ENCODE peak calls at places on chromosomes 2 and 18, in seven cellular contexts. R, C, A, G, F, D and H are unnamed samples.

GRCh38 chr2:209495855-209496585 is 72.2 kb downstream of the MAP2 start:
- DNase-seq in R (no peak), C (peak), A (no peak), G (peak), F (peak), D (peak), H (peak)

GRCh38 chr2:147467441-147467840 is 377.4 kb upstream of the ACVR2A start:
- DNase-seq in R (no peak), C (no peak), A (no peak), G (no peak), F (no peak), D (no peak), H (no peak)

GRCh38 chr2:49174755-49175154 is 20.4 kb upstream of the FSHR start:
- DNase-seq in R (no peak), C (no peak), A (no peak), G (no peak), F (no peak), D (no peak), H (no peak)

GRCh38 chr2:208698114-208698513 is 291.5 kb downstream of the PTH2R start:
- DNase-seq in R (no peak), C (no peak), A (no peak), G (no peak), F (no peak), D (no peak), H (no peak)

GRCh38 chr18:48365965-48366364 is 43.2 kb downstream of the ZBTB7C start:
- DNase-seq in R (no peak), C (no peak), A (no peak), G (no peak), F (no peak), D (no peak), H (no peak)

GRCh38 chr2:199457147-199458016 is at the start of gene SATB2:
- DNase-seq in R (peak), C (peak), A (peak), G (peak), F (no peak), D (no peak), H (no peak)

GRCh38 chr2:18771212-18771611 is 181.8 kb upstream of the NT5C1B start:
- DNase-seq in R (no peak), C (no peak), A (no peak), G (no peak), F (no peak), D (no peak), H (no peak)

GRCh38 chr2:238321467-238321866 is 1.1 kb downstream of the TRAF3IP1 start:
- DNase-seq in R (no peak), C (no peak), A (no peak), G (no peak), F (no peak), D (no peak), H (no peak)

GRCh38 chr2:122210898-122211605 is 455.6 kb downstream of the TSN start:
- DNase-seq in R (no peak), C (no peak), A (no peak), G (no peak), F (no peak), D (no peak), H (no peak)

GRCh38 chr18:64233855-64234254 is 85.0 kb upstream of the LINC00305 start:
- DNase-seq in R (no peak), C (no peak), A (no peak), G (no peak), F (no peak), D (no peak), H (no peak)

GRCh38 chr2:186036862-186037449 is 298.4 kb downstream of the FSIP2 start:
- DNase-seq in R (no peak), C (no peak), A (no peak), G (no peak), F (no peak), D (no peak), H (no peak)

GRCh38 chr2:54422072-54422581 is 34.0 kb upstream of the SPTBN1 start:
- DNase-seq in R (no peak), C (no peak), A (peak), G (no peak), F (no peak), D (no peak), H (no peak)

GRCh38 chr2:162317910-162318279 is 589 bp downstream of the IFIH1 start:
- DNase-seq in R (no peak), C (peak), A (peak), G (peak), F (no peak), D (peak), H (no peak)

GRCh38 chr18:44818148-44818547 is 137.5 kb downstream of the SETBP1 start:
- DNase-seq in R (no peak), C (no peak), A (no peak), G (no peak), F (no peak), D (no peak), H (no peak)

GRCh38 chr18:77100751-77101355 is 31.7 kb downstream of the MBP start:
- DNase-seq in R (peak), C (peak), A (no peak), G (no peak), F (no peak), D (no peak), H (no peak)

GRCh38 chr2:156399950-156400703 is 36.1 kb upstream of the GPD2 start:
- DNase-seq in R (peak), C (peak), A (peak), G (peak), F (peak), D (peak), H (peak)

GRCh38 chr2:23249348-23249747 is 135.6 kb upstream of the KLHL29 start:
- DNase-seq in R (no peak), C (no peak), A (no peak), G (no peak), F (no peak), D (no peak), H (no peak)

GRCh38 chr2:208256192-208256782 is 1.4 kb upstream of the IDH1 start:
- DNase-seq in R (no peak), C (no peak), A (no peak), G (no peak), F (no peak), D (no peak), H (no peak)

GRCh38 chr18:80103231-80103630 is 5.8 kb upstream of the ADNP2 start:
- DNase-seq in R (no peak), C (no peak), A (no peak), G (peak), F (peak), D (no peak), H (no peak)

GRCh38 chr2:205585451-205586045 is 96.8 kb upstream of the NRP2 start:
- DNase-seq in R (no peak), C (no peak), A (no peak), G (no peak), F (no peak), D (no peak), H (no peak)

GRCh38 chr2:127313359-127313758 is 19.4 kb upstream of the ERCC3 start:
- DNase-seq in R (no peak), C (no peak), A (no peak), G (no peak), F (no peak), D (no peak), H (no peak)

GRCh38 chr18:35071819-35072247 is 30.6 kb downstream of the MAPRE2 start:
- DNase-seq in R (no peak), C (no peak), A (no peak), G (no peak), F (no peak), D (no peak), H (no peak)

GRCh38 chr2:85216051-85216431 is 82.8 kb downstream of the TCF7L1 start:
- DNase-seq in R (no peak), C (no peak), A (no peak), G (no peak), F (no peak), D (no peak), H (peak)

GRCh38 chr2:17558053-17558452 is 17.6 kb downstream of the VSNL1 start:
- DNase-seq in R (no peak), C (no peak), A (no peak), G (no peak), F (no peak), D (no peak), H (no peak)

GRCh38 chr2:177518754-177519153 is 126.2 kb downstream of the AGPS start:
- DNase-seq in R (no peak), C (no peak), A (no peak), G (no peak), F (no peak), D (no peak), H (no peak)

GRCh38 chr2:20223345-20224190 is 1.4 kb downstream of the SDC1 start:
- DNase-seq in R (peak), C (no peak), A (peak), G (peak), F (no peak), D (peak), H (no peak)

GRCh38 chr2:173874003-173874898 is 90.9 kb downstream of the SP3 start:
- DNase-seq in R (no peak), C (no peak), A (no peak), G (no peak), F (no peak), D (no peak), H (no peak)

GRCh38 chr2:172693529-172694185 is 42.0 kb upstream of the RAPGEF4 start:
- DNase-seq in R (no peak), C (no peak), A (no peak), G (peak), F (no peak), D (no peak), H (no peak)

GRCh38 chr18:33560686-33561370 is 17.2 kb upstream of the ASXL3 start:
- DNase-seq in R (peak), C (no peak), A (no peak), G (no peak), F (no peak), D (no peak), H (peak)

GRCh38 chr2:120589782-120590608 is 145.7 kb upstream of the GLI2 start:
- DNase-seq in R (no peak), C (peak), A (no peak), G (peak), F (peak), D (no peak), H (peak)

GRCh38 chr18:23585007-23585871 is 1.1 kb downstream of the NPC1 start:
- DNase-seq in R (no peak), C (peak), A (peak), G (peak), F (no peak), D (no peak), H (no peak)

GRCh38 chr2:37843554-37843953 is 81.5 kb upstream of the RMDN2 start:
- DNase-seq in R (no peak), C (no peak), A (no peak), G (peak), F (no peak), D (no peak), H (peak)